ENCODE peak calls at places on chromosomes 3 and 15, in six cellular contexts. Z is progenitor cell of endocrine pancreas, T is left ventricle myocardium inferior, F is GM12865, X is neural crest cell, I is HCT116. S is an unnamed sample.
A peak's percentile ranks its signal among the peaks of the same experiment; 100 is the strongest.

GRCh38 chr3:60989893-60990740 is 261.1 kb downstream of the FHIT start:
- DNase-seq in Z (no peak), T (no peak), F (no peak), X (no peak), I (no peak), S (no peak)

GRCh38 chr15:86624261-86625036 is 544.8 kb downstream of the AGBL1 start:
- DNase-seq in Z (peak; percentile 19), T (peak; percentile 72), F (peak; percentile 23), X (peak; percentile 14), I (no peak), S (peak; percentile 37)

GRCh38 chr3:133958071-133958806 is 62.6 kb upstream of the RAB6B start:
- DNase-seq in Z (no peak), T (no peak), F (no peak), X (no peak), I (no peak), S (no peak)

GRCh38 chr15:52677593-52677992 is 1.6 kb downstream of the ATOSA start:
- DNase-seq in Z (no peak), T (no peak), F (no peak), X (no peak), I (no peak), S (no peak)

GRCh38 chr15:67839358-67839928 is 402 bp downstream of the RNU6-1 start:
- DNase-seq in Z (no peak), T (no peak), F (no peak), X (no peak), I (peak; percentile 34), S (no peak)

GRCh38 chr3:23672628-23673027 is 133.1 kb upstream of the UBE2E1 start:
- DNase-seq in Z (no peak), T (no peak), F (no peak), X (no peak), I (no peak), S (no peak)

GRCh38 chr3:105532251-105532650 is 165.5 kb downstream of the ALCAM start:
- DNase-seq in Z (no peak), T (no peak), F (no peak), X (no peak), I (no peak), S (no peak)

GRCh38 chr15:26561130-26561529 is 211.7 kb downstream of the GABRB3 start:
- DNase-seq in Z (no peak), T (peak; percentile 17), F (no peak), X (no peak), I (no peak), S (no peak)

GRCh38 chr15:56102401-56102800 is 109.0 kb upstream of the NEDD4 start:
- DNase-seq in Z (no peak), T (no peak), F (no peak), X (no peak), I (no peak), S (no peak)

GRCh38 chr15:67707520-67708283 is 117.6 kb upstream of the SKOR1 start:
- DNase-seq in Z (no peak), T (no peak), F (no peak), X (no peak), I (no peak), S (no peak)

GRCh38 chr3:186596568-186597287 is 16.1 kb upstream of the AHSG start:
- DNase-seq in Z (no peak), T (no peak), F (no peak), X (no peak), I (no peak), S (no peak)

GRCh38 chr15:46607103-46607502 is 972.3 kb downstream of the SQOR start:
- DNase-seq in Z (no peak), T (no peak), F (no peak), X (no peak), I (no peak), S (no peak)

GRCh38 chr3:60551455-60552209 is 699.6 kb downstream of the FHIT start:
- DNase-seq in Z (no peak), T (no peak), F (no peak), X (no peak), I (no peak), S (no peak)

GRCh38 chr3:120126016-120126415 is 31.8 kb upstream of the GSK3B start:
- DNase-seq in Z (no peak), T (no peak), F (no peak), X (no peak), I (no peak), S (no peak)

GRCh38 chr3:18079739-18080138 is 337.3 kb upstream of the TBC1D5 start:
- DNase-seq in Z (no peak), T (no peak), F (no peak), X (no peak), I (peak; percentile 69), S (no peak)

GRCh38 chr3:105526349-105527111 is 159.8 kb downstream of the ALCAM start:
- DNase-seq in Z (no peak), T (no peak), F (no peak), X (no peak), I (no peak), S (no peak)

GRCh38 chr15:41263891-41264351 is 32.9 kb downstream of the CHP1 start:
- DNase-seq in Z (no peak), T (no peak), F (no peak), X (no peak), I (no peak), S (no peak)

GRCh38 chr3:48684480-48685143 is 1.1 kb downstream of the NCKIPSD start:
- DNase-seq in Z (no peak), T (peak; percentile 68), F (no peak), X (no peak), I (no peak), S (no peak)

GRCh38 chr3:186990878-186991308 is 60.6 kb downstream of the ST6GAL1 start:
- DNase-seq in Z (no peak), T (no peak), F (no peak), X (no peak), I (peak; percentile 79), S (no peak)

GRCh38 chr3:188574885-188575284 is 420.9 kb downstream of the LPP start:
- DNase-seq in Z (no peak), T (no peak), F (no peak), X (no peak), I (no peak), S (no peak)

GRCh38 chr3:168803536-168803935 is 707.8 kb upstream of the GOLIM4 start:
- DNase-seq in Z (no peak), T (no peak), F (no peak), X (no peak), I (no peak), S (peak; percentile 21)

GRCh38 chr15:38253448-38253847 is 812 bp downstream of the SPRED1 start:
- DNase-seq in Z (no peak), T (no peak), F (peak; percentile 3), X (no peak), I (peak; percentile 28), S (no peak)

GRCh38 chr3:190586631-190587000 is 72.7 kb downstream of the IL1RAP start:
- DNase-seq in Z (no peak), T (no peak), F (peak; percentile 56), X (no peak), I (peak; percentile 52), S (no peak)

GRCh38 chr3:14772533-14773138 is 46.1 kb upstream of the FGD5 start:
- DNase-seq in Z (no peak), T (no peak), F (no peak), X (no peak), I (no peak), S (no peak)

GRCh38 chr15:61051570-61052031 is 177.5 kb downstream of the RORA start:
- DNase-seq in Z (no peak), T (peak; percentile 39), F (no peak), X (peak; percentile 8), I (no peak), S (peak; percentile 67)

GRCh38 chr15:33278816-33279612 is 31.8 kb upstream of the RYR3 start:
- DNase-seq in Z (no peak), T (no peak), F (no peak), X (no peak), I (peak; percentile 92), S (peak; percentile 52)
- TF ChIP-seq CTCF in Z (no peak), T (no peak), F (no peak), X (no peak), I (peak; percentile 28), S (peak; percentile 27)

GRCh38 chr3:150302246-150302645 is 105.9 kb upstream of the TSC22D2 start:
- DNase-seq in Z (no peak), T (no peak), F (no peak), X (no peak), I (no peak), S (no peak)

GRCh38 chr3:150300847-150301517 is 107.1 kb upstream of the TSC22D2 start:
- DNase-seq in Z (no peak), T (no peak), F (no peak), X (no peak), I (no peak), S (no peak)

GRCh38 chr3:150300376-150300775 is 107.7 kb upstream of the TSC22D2 start:
- DNase-seq in Z (no peak), T (no peak), F (no peak), X (no peak), I (no peak), S (no peak)

GRCh38 chr3:150307862-150308261 is 100.2 kb upstream of the TSC22D2 start:
- DNase-seq in Z (no peak), T (no peak), F (no peak), X (no peak), I (no peak), S (no peak)

GRCh38 chr3:150303776-150304175 is 104.3 kb upstream of the TSC22D2 start:
- DNase-seq in Z (no peak), T (no peak), F (peak; percentile 31), X (no peak), I (peak; percentile 57), S (no peak)
- TF ChIP-seq CTCF in Z (peak; percentile 40), T (peak; percentile 32), F (peak; percentile 35), X (peak; percentile 50), I (peak; percentile 86), S (no peak)

DNA sequence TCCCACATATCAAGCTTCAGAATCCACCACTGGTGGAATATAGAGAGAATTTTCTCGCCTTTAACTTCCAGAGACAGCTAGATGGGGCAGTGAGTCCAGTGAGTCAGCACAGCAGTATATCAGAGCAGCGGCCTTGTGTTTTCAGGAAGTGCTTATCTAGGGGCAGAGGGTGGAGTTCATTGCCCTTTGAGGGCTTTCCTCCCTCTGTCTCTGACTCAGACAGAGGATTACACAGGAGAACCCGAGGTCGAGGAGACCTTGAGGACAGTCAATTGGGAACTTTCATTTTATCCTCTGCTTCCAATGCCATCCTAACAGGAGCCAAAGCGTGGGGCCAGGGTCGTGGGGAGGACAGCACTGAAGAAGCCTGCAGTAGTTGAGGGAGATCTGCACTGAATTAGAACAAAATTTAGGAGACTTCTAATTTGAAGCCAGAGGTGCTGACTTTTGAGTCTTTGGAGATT is 109.6 kb upstream of the UMPS start:
- DNase-seq in Z (no peak), T (no peak), F (peak; percentile 62), X (no peak), I (no peak), S (no peak)
- TF ChIP-seq CTCF in Z (no peak), T (no peak), F (no peak), X (no peak), I (no peak), S (no peak)

GRCh38 chr3:127152676-127153505 is 40.0 kb upstream of the PRR23E start:
- DNase-seq in Z (no peak), T (no peak), F (no peak), X (no peak), I (no peak), S (no peak)

GRCh38 chr3:127150915-127151564 is 41.9 kb upstream of the PRR23E start:
- DNase-seq in Z (no peak), T (no peak), F (no peak), X (no peak), I (no peak), S (no peak)

GRCh38 chr3:127149621-127150310 is 43.2 kb upstream of the PRR23E start:
- DNase-seq in Z (no peak), T (no peak), F (no peak), X (no peak), I (no peak), S (no peak)

GRCh38 chr3:127153506-127153815 is 39.5 kb upstream of the PRR23E start:
- DNase-seq in Z (no peak), T (no peak), F (no peak), X (no peak), I (no peak), S (no peak)

GRCh38 chr3:127151992-127152391 is 40.9 kb upstream of the PRR23E start:
- DNase-seq in Z (no peak), T (no peak), F (no peak), X (no peak), I (no peak), S (no peak)
- TF ChIP-seq CTCF in Z (no peak), T (no peak), F (no peak), X (no peak), I (no peak), S (no peak)